ENCODE peak calls at places on chromosomes 12 and 14, in six cellular contexts. N is ovary; L is HEK293T; O is CD4-positive, alpha-beta T cell; J is GM04504; Z is fibroblast of villous mesenchyme. V is an unnamed sample.

GRCh38 chr12:95218164-95218851 is 701 bp downstream of the VEZT start:
- DNase-seq in J (peak), Z (no peak), O (peak), N (no peak), L (no peak), V (no peak)

GRCh38 chr12:93742086-93742934 is 65.1 kb downstream of the CRADD start:
- DNase-seq in J (peak), O (peak), N (peak), Z (peak), L (peak), V (peak)

GRCh38 chr12:95304673-95305198 is 87.1 kb downstream of the VEZT start:
- DNase-seq in O (no peak), Z (peak), L (no peak), J (no peak), N (no peak), V (no peak)

GRCh38 chr14:44297437-44297836 is 209.6 kb downstream of the FSCB start:
- DNase-seq in J (no peak), Z (peak), N (no peak), L (no peak), O (no peak), V (no peak)

GRCh38 chr14:64841121-64841611 is 38.5 kb downstream of the SPTB start:
- DNase-seq in N (no peak), Z (peak), J (peak), L (peak), O (no peak), V (peak)

GRCh38 chr14:92646952-92647461 is 101.4 kb downstream of the LGMN start:
- DNase-seq in Z (peak), N (no peak), L (no peak), O (no peak), J (peak), V (peak)

GRCh38 chr14:21003788-21004346 is 4.8 kb downstream of the SLC39A2 start:
- DNase-seq in Z (no peak), L (no peak), J (no peak), O (no peak), N (no peak), V (no peak)

GRCh38 chr14:70018713-70019201 is 139.5 kb downstream of the SMOC1 start:
- DNase-seq in J (no peak), N (peak), O (no peak), L (no peak), Z (peak), V (no peak)

GRCh38 chr12:65965358-65965757 is 141.1 kb downstream of the HMGA2 start:
- DNase-seq in Z (peak), O (no peak), J (no peak), L (peak), N (no peak), V (no peak)

GRCh38 chr12:52091869-52092268 is 12.4 kb downstream of the SMIM41 start:
- DNase-seq in L (no peak), O (no peak), Z (no peak), N (no peak), J (no peak), V (no peak)

GRCh38 chr14:52906141-52906601 is 44.7 kb downstream of the FERMT2 start:
- DNase-seq in N (no peak), J (no peak), L (no peak), Z (peak), O (no peak), V (peak)

GRCh38 chr14:55889124-55889523 is 229.1 kb upstream of the PELI2 start:
- DNase-seq in Z (no peak), N (no peak), L (no peak), O (no peak), J (no peak), V (no peak)

GRCh38 chr12:94057262-94058151 is 90.9 kb upstream of the PLXNC1 start:
- DNase-seq in Z (peak), J (no peak), L (no peak), O (no peak), N (no peak), V (no peak)

GRCh38 chr14:54173782-54174181 is 217.2 kb upstream of the BMP4 start:
- DNase-seq in N (no peak), Z (no peak), L (no peak), J (peak), O (no peak), V (no peak)

GRCh38 chr12:104583311-104583710 is 126.6 kb downstream of the CHST11 start:
- DNase-seq in J (no peak), N (no peak), Z (no peak), L (no peak), O (no peak), V (no peak)

GRCh38 chr14:45201908-45202307 is 51.1 kb downstream of the MIS18BP1 start:
- DNase-seq in Z (peak), N (no peak), O (no peak), J (no peak), L (peak), V (no peak)

GRCh38 chr12:120628919-120629318 is 11.5 kb upstream of the CABP1 start:
- DNase-seq in Z (no peak), J (no peak), L (no peak), N (no peak), O (no peak), V (no peak)

GRCh38 chr14:75186953-75187352 is 10.5 kb upstream of the TMED10 start:
- DNase-seq in L (no peak), O (no peak), Z (no peak), J (no peak), N (no peak), V (no peak)

GRCh38 chr12:24839268-24839791 is 109.6 kb downstream of the BCAT1 start:
- DNase-seq in O (no peak), J (no peak), Z (peak), N (no peak), L (no peak), V (no peak)

GRCh38 chr12:120079352-120080042 is 37.1 kb downstream of the RAB35 start:
- DNase-seq in L (no peak), N (no peak), Z (peak), J (no peak), O (no peak), V (no peak)

GRCh38 chr12:47378907-47379306 is 299.1 kb upstream of the AMIGO2 start:
- DNase-seq in J (no peak), L (no peak), N (no peak), Z (peak), O (no peak), V (no peak)

GRCh38 chr14:54360667-54361066 is 36.1 kb upstream of the CDKN3 start:
- DNase-seq in L (no peak), J (no peak), Z (no peak), O (no peak), N (no peak), V (no peak)

GRCh38 chr12:49807991-49808580 is 20.1 kb downstream of the NCKAP5L start:
- DNase-seq in L (no peak), Z (no peak), J (no peak), O (no peak), N (no peak), V (no peak)

GRCh38 chr12:124369055-124369900 is 74.4 kb downstream of the RFLNA start:
- DNase-seq in L (no peak), O (no peak), Z (peak), J (peak), N (peak), V (peak)

GRCh38 chr14:94088516-94088915 is 7.4 kb downstream of the IFI27L1 start:
- DNase-seq in J (no peak), L (no peak), N (no peak), O (no peak), Z (peak), V (no peak)

GRCh38 chr12:75974323-75975273 is 57.0 kb downstream of the PHLDA1 start:
- DNase-seq in Z (no peak), J (no peak), L (no peak), O (no peak), N (no peak), V (no peak)

GRCh38 chr12:106246891-106247730 is 709 bp downstream of the CKAP4 start:
- DNase-seq in Z (peak), N (peak), O (peak), L (peak), J (no peak), V (peak)

GRCh38 chr14:52695481-52696091 is at the start of gene ERO1A:
- DNase-seq in Z (peak), O (peak), N (peak), L (peak), J (peak), V (peak)

GRCh38 chr14:62081956-62082355 is 319.7 kb downstream of the SNAPC1 start:
- DNase-seq in O (no peak), J (no peak), L (no peak), Z (no peak), N (no peak), V (no peak)

GRCh38 chr12:79373896-79374499 is 316.8 kb downstream of the PAWR start:
- DNase-seq in O (no peak), N (no peak), Z (peak), J (no peak), L (peak), V (no peak)

GRCh38 chr12:65615091-65615490 is 209.2 kb upstream of the HMGA2 start:
- DNase-seq in L (no peak), O (no peak), J (peak), Z (peak), N (no peak), V (peak)

GRCh38 chr14:74326369-74327152 is 21.7 kb upstream of the VRTN start:
- DNase-seq in N (no peak), L (no peak), Z (no peak), J (no peak), O (no peak), V (no peak)

GRCh38 chr12:131274061-131274460 is 320.4 kb downstream of the ADGRD1 start:
- DNase-seq in O (no peak), L (no peak), Z (no peak), N (no peak), J (no peak), V (no peak)

GRCh38 chr14:102236026-102236425 is 68.9 kb downstream of the MOK start:
- DNase-seq in Z (no peak), L (no peak), N (no peak), O (no peak), J (no peak), V (no peak)

GRCh38 chr12:49369723-49370145 is 2.5 kb downstream of the SPATS2 start:
- DNase-seq in L (peak), O (no peak), Z (peak), J (no peak), N (no peak), V (no peak)

GRCh38 chr12:132771126-132771838 is 9.7 kb upstream of the ANKLE2 start:
- DNase-seq in Z (peak), J (no peak), N (no peak), O (peak), L (no peak), V (no peak)

V was measured in fibroblast of the conjunctiva.